ENCODE peak calls at places on chromosome 17, in seven cellular contexts. X is IMR-90, Y is H9, B is mesenchymal stem cell, N is trophoblast cell, W is H1, U is neuronal stem cell. P is an unnamed sample.

GRCh38 chr17:58352843-58353719 is 1.1 kb upstream of the SUPT4H1 start:
- DNase-seq in Y (peak; percentile 80), U (peak; percentile 51), N (no peak), X (peak; percentile 41), B (peak; percentile 80), W (peak; percentile 56), P (peak; percentile 81)

GRCh38 chr17:65013613-65014391 is 42.7 kb downstream of the GNA13 start:
- DNase-seq in X (peak; percentile 93), W (no peak), Y (no peak), U (no peak), N (peak; percentile 48), B (peak; percentile 88), P (peak; percentile 18)

GRCh38 chr17:48925991-48926342 is 17.8 kb downstream of the UBE2Z start:
- DNase-seq in X (no peak), U (no peak), Y (no peak), B (no peak), N (no peak), W (no peak), P (no peak)

GRCh38 chr17:79007504-79008381 is 1.8 kb downstream of the CANT1 start:
- DNase-seq in B (no peak), N (no peak), Y (no peak), U (no peak), W (no peak), X (no peak), P (no peak)

GRCh38 chr17:44829558-44830358 is at the start of gene GJC1:
- DNase-seq in X (no peak), U (peak; percentile 56), Y (peak; percentile 58), B (peak; percentile 50), W (peak; percentile 83), N (no peak), P (peak; percentile 34)

GRCh38 chr17:49547566-49547965 is 28.1 kb upstream of the NXPH3 start:
- DNase-seq in X (no peak), N (no peak), Y (no peak), B (no peak), W (no peak), U (no peak), P (no peak)

GRCh38 chr17:14014647-14015046 is 54.7 kb upstream of the COX10 start:
- DNase-seq in U (no peak), X (peak; percentile 9), B (no peak), N (no peak), W (no peak), Y (no peak), P (no peak)

GRCh38 chr17:37746617-37747016 is 1.8 kb upstream of the HNF1B start:
- DNase-seq in N (no peak), Y (no peak), X (no peak), B (no peak), W (no peak), U (no peak), P (no peak)

GRCh38 chr17:9427460-9428315 is 147.9 kb downstream of the STX8 start:
- DNase-seq in X (peak; percentile 41), W (no peak), Y (no peak), U (no peak), B (no peak), N (peak; percentile 11), P (no peak)

DNA sequence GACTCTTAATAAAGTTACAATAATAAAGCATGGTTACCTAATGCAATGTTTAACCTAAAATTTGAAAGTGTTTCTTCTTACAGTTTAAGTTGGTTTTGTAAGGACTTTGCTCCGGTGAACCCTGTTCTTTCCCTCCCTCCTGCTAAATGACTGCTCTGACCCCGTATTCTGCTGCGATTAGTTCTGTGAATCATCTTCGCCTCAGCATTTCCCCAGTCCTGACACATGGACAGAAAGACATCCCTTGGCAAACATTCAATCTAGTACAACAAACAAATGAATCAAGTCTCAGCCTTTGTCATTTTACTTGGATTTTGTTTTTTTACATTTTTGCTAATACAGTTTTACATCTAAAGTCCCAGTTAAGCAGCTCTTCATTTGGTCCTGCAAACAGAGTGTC is 15.4 kb downstream of the KCNJ2 start:
- DNase-seq in X (peak; percentile 80), N (no peak), W (no peak), Y (no peak), B (peak; percentile 26), U (no peak), P (no peak)
- H4K8ac ChIP-seq in X (no peak overlapping the region), N (no peak overlapping the region), W (no peak overlapping the region), Y (no peak overlapping the region), B (no peak overlapping the region), U (no peak overlapping the region), P (no peak overlapping the region)

GRCh38 chr17:80793421-80793820 is 198.2 kb upstream of the CHMP6 start:
- DNase-seq in N (no peak), B (no peak), X (no peak), Y (no peak), W (no peak), U (no peak), P (peak; percentile 41)
- H4K8ac ChIP-seq in N (no peak overlapping the region), B (peak overlapping the region; percentile 86), X (peak overlapping the region; percentile 97), Y (no peak overlapping the region), W (no peak overlapping the region), U (no peak overlapping the region), P (no peak overlapping the region)

GRCh38 chr17:77231076-77231871 is 90.5 kb downstream of the SEC14L1 start:
- DNase-seq in X (no peak), W (no peak), U (no peak), N (no peak), B (no peak), Y (no peak), P (no peak)

GRCh38 chr17:77228224-77229215 is 87.8 kb downstream of the SEC14L1 start:
- DNase-seq in W (no peak), N (no peak), X (no peak), B (no peak), Y (no peak), U (no peak), P (peak; percentile 22)

GRCh38 chr17:77233127-77233526 is 92.4 kb downstream of the SEC14L1 start:
- DNase-seq in Y (no peak), U (no peak), B (no peak), X (no peak), N (no peak), W (no peak), P (no peak)

GRCh38 chr17:77229786-77230435 is 89.1 kb downstream of the SEC14L1 start:
- DNase-seq in N (no peak), Y (no peak), W (no peak), B (no peak), U (no peak), X (no peak), P (no peak)

GRCh38 chr17:77230436-77230830 is 89.7 kb downstream of the SEC14L1 start:
- DNase-seq in N (no peak), Y (no peak), X (no peak), U (no peak), B (no peak), W (no peak), P (no peak)
- H4K8ac ChIP-seq in N (no peak overlapping the region), Y (no peak overlapping the region), X (no peak overlapping the region), U (no peak overlapping the region), B (no peak overlapping the region), W (no peak overlapping the region), P (no peak overlapping the region)

GRCh38 chr17:73824321-73824720 is 180.1 kb upstream of the SDK2 start:
- DNase-seq in U (no peak), X (no peak), B (no peak), N (no peak), Y (no peak), W (no peak), P (no peak)

GRCh38 chr17:73823684-73824083 is 179.4 kb upstream of the SDK2 start:
- DNase-seq in Y (no peak), X (no peak), U (no peak), W (no peak), N (no peak), B (no peak), P (no peak)

GRCh38 chr17:73827627-73828241 is 183.5 kb upstream of the SDK2 start:
- DNase-seq in X (no peak), U (no peak), B (no peak), W (no peak), N (no peak), Y (peak; percentile 74), P (peak; percentile 92)

GRCh38 chr17:73826872-73827228 is 182.6 kb upstream of the SDK2 start:
- DNase-seq in N (no peak), U (no peak), X (no peak), W (no peak), B (no peak), Y (no peak), P (no peak)

DNA sequence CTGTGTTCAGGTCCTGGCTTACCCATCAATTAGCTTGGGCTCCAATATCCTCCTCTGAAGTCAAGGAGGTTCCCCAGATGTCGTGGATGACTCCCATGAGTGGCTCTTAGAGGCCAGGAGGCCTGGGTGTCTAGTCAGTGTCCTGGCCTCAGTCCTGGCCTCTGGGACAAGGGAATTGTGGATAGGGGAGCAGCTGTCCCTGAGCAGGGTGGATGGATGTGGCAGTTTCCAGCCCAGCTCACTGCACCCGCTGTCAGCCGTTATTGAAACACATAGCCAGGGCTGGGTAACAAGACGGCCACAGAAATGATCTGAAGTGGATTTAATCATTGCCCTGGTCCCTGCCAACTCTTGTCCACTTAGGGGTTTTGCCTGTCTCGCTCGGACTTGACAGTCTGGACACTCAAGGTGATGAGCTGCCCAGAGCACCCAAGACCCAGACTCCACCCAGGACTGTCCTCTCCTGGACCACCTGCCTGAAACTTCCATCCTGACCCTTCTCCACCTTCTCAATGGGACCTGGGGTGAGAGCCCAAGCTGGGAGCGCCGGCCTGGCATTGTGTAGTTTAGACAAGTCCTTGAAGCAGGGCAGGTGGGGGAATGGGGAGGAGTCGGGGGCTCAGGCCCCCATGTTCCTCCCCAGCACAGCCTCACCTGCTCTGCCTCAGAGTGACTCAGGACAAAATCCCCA is 182.1 kb upstream of the SDK2 start:
- DNase-seq in X (no peak), B (no peak), U (no peak), W (no peak), N (no peak), Y (no peak), P (no peak)
- H4K8ac ChIP-seq in X (no peak overlapping the region), B (no peak overlapping the region), U (no peak overlapping the region), W (no peak overlapping the region), N (no peak overlapping the region), Y (no peak overlapping the region), P (no peak overlapping the region)

GRCh38 chr17:8413321-8413720 is 15.7 kb upstream of the RNF222 start:
- DNase-seq in B (no peak), Y (no peak), N (no peak), U (no peak), W (no peak), X (no peak), P (no peak)
- H4K8ac ChIP-seq in B (no peak overlapping the region), Y (no peak overlapping the region), N (no peak overlapping the region), U (no peak overlapping the region), W (no peak overlapping the region), X (no peak overlapping the region), P (no peak overlapping the region)

DNA sequence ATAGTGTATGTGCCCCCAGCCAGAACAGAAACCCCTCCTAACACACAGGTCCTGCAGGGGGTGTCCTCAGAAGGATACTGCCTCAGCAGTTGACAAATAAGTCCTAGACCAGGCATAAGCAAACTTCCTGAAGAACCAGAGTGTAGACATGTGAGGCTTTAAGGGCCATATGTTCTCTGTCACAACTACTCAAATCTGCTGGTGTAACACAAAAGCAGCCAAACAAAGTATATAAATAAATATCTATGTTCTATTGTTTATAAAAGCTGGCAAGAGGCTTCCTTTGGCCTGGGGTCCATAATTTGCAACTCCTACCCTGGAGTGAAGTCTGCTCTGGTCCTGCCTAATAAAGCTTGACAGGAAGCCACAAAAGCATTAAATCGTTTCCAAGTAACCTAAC is 9.9 kb downstream of the FAM83G start:
- DNase-seq in W (no peak), Y (no peak), U (no peak), B (peak; percentile 63), N (no peak), X (peak; percentile 23), P (no peak)
- H4K8ac ChIP-seq in W (no peak overlapping the region), Y (no peak overlapping the region), U (no peak overlapping the region), B (no peak overlapping the region), N (no peak overlapping the region), X (peak overlapping the region; percentile 38), P (no peak overlapping the region)

GRCh38 chr17:69951058-69951457 is 124.0 kb upstream of the KCNJ16 start:
- DNase-seq in N (no peak), U (no peak), Y (no peak), B (no peak), X (no peak), W (no peak), P (no peak)
- H4K8ac ChIP-seq in N (no peak overlapping the region), U (no peak overlapping the region), Y (no peak overlapping the region), B (no peak overlapping the region), X (no peak overlapping the region), W (no peak overlapping the region), P (no peak overlapping the region)